ENCODE peak calls at places on chromosomes 4 and X, in four cellular contexts. K is substantia nigra, C is adrenal gland, B is tibial nerve. Y is an unnamed sample.

GRCh38 chrX:71619193-71619592 is 882 bp upstream of the CXCR3 start:
- DNase-seq in K (no peak), C (no peak), B (no peak), Y (no peak)

GRCh38 chrX:154417157-154417556 is 5.8 kb downstream of the TAFAZZIN start:
- DNase-seq in K (no peak), C (no peak), B (no peak), Y (no peak)

GRCh38 chr4:169774466-169775445 is 17.0 kb upstream of the HPF1 start:
- DNase-seq in K (no peak), C (no peak), B (no peak), Y (no peak)

GRCh38 chrX:153925739-153926593 is at the start of gene ARHGAP4:
- DNase-seq in K (no peak), C (no peak), B (no peak), Y (no peak)

GRCh38 chr4:6123976-6124375 is 76.4 kb downstream of the JAKMIP1 start:
- DNase-seq in K (no peak), C (no peak), B (no peak), Y (no peak)

GRCh38 chr4:186260504-186261448 is 5.2 kb upstream of the F11 start:
- DNase-seq in K (no peak), C (peak; percentile 19), B (no peak), Y (no peak)

GRCh38 chrX:10579018-10579752 is 41.2 kb downstream of the MID1 start:
- DNase-seq in K (no peak), C (no peak), B (no peak), Y (no peak)

GRCh38 chr4:3122081-3122563 is 47.6 kb downstream of the HTT start:
- DNase-seq in K (no peak), C (no peak), B (no peak), Y (no peak)

GRCh38 chr4:128387600-128388351 is 100.2 kb upstream of the PGRMC2 start:
- DNase-seq in K (no peak), C (no peak), B (no peak), Y (no peak)

GRCh38 chrX:138890491-138890890 is 179.0 kb upstream of the FGF13 start:
- DNase-seq in K (no peak), C (no peak), B (no peak), Y (no peak)

GRCh38 chr4:153234923-153235322 is 30.7 kb downstream of the TRIM2 start:
- DNase-seq in K (no peak), C (no peak), B (no peak), Y (no peak)

GRCh38 chr4:6259886-6260285 is 9.8 kb upstream of the WFS1 start:
- DNase-seq in K (no peak), C (no peak), B (no peak), Y (no peak)

GRCh38 chrX:850471-850916 is 219.9 kb downstream of the SHOX start:
- DNase-seq in K (no peak), C (no peak), B (no peak), Y (no peak)

GRCh38 chr4:84778041-84778440 is 188.4 kb downstream of the WDFY3 start:
- DNase-seq in K (no peak), C (no peak), B (no peak), Y (no peak)

GRCh38 chrX:119763175-119763574 is 4.8 kb downstream of the SOWAHD start:
- DNase-seq in K (no peak), C (no peak), B (no peak), Y (no peak)

GRCh38 chr4:3783691-3784306 is 17.6 kb downstream of the ADRA2C start:
- DNase-seq in K (no peak), C (no peak), B (no peak), Y (no peak)

GRCh38 chrX:3516051-3516541 is 169.6 kb upstream of the MXRA5 start:
- DNase-seq in K (no peak), C (no peak), B (no peak), Y (no peak)

GRCh38 chr4:11720292-11720691 is 291.6 kb upstream of the HS3ST1 start:
- DNase-seq in K (no peak), C (no peak), B (no peak), Y (no peak)

GRCh38 chr4:110477836-110478235 is 1.9 kb downstream of the ENPEP start:
- DNase-seq in K (no peak), C (no peak), B (no peak), Y (no peak)
- H3K27ac ChIP-seq in K (no peak overlapping the region), C (no peak overlapping the region), B (no peak overlapping the region), Y (no peak overlapping the region)

GRCh38 chr4:159593157-159593556 is 490.3 kb downstream of the RAPGEF2 start:
- DNase-seq in K (no peak), C (no peak), B (no peak), Y (no peak)
- H3K27ac ChIP-seq in K (no peak overlapping the region), C (no peak overlapping the region), B (no peak overlapping the region), Y (no peak overlapping the region)

DNA sequence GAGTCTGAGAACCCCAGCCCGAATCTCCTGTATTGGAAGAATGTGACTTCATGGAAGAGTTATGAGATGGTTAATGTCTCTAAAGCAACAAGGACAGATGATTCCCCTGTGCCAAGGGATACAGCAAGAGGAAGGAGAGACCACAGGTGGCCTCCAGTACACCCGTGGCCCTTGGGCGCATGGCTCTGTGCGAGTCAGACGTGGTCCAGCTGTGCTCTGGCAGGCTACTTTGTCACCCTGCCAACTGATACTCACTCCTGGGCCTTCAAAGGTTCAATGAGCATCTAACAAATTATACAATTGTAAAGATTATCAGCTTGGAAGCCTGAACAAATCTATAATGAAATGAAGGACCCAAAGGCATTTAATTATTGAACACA is 71.7 kb downstream of the NYX start:
- DNase-seq in K (no peak), C (no peak), B (no peak), Y (no peak)
- H3K27ac ChIP-seq in K (no peak overlapping the region), C (no peak overlapping the region), B (no peak overlapping the region), Y (no peak overlapping the region)

DNA sequence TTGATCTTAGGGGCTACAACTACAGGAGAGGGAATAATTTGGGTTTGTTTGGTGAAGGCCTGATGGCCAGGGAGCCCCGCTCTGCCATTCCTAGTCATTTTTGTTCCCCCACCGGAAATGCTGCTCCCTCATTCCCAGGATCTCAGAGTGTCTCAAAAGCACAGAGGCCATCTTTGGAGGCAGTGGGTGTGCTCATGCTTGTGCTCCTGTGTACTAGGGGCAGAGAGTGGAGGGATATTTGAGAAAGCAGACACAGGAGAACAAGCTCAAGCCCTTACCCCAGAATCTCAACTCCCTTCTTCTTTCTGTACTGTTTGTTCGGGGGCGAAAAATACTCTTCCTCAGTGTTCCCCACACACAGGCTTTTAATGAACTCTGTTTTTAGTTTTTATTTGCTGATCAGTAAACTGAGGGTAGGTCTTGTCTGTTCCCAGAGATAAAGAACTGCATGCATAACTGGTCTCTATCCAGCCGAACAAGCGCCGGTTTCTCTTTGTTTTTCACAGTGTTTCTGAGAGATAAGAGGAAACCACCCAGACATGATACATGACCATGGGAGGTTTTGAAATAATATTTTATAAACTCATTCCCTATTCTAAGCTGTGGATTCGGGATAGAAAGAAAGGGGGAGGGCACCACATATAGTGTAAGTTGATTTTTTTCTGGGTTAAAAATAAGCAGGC is 32.9 kb upstream of the XK start:
- DNase-seq in K (no peak), C (no peak), B (no peak), Y (no peak)
- H3K27ac ChIP-seq in K (no peak overlapping the region), C (no peak overlapping the region), B (no peak overlapping the region), Y (no peak overlapping the region)

DNA sequence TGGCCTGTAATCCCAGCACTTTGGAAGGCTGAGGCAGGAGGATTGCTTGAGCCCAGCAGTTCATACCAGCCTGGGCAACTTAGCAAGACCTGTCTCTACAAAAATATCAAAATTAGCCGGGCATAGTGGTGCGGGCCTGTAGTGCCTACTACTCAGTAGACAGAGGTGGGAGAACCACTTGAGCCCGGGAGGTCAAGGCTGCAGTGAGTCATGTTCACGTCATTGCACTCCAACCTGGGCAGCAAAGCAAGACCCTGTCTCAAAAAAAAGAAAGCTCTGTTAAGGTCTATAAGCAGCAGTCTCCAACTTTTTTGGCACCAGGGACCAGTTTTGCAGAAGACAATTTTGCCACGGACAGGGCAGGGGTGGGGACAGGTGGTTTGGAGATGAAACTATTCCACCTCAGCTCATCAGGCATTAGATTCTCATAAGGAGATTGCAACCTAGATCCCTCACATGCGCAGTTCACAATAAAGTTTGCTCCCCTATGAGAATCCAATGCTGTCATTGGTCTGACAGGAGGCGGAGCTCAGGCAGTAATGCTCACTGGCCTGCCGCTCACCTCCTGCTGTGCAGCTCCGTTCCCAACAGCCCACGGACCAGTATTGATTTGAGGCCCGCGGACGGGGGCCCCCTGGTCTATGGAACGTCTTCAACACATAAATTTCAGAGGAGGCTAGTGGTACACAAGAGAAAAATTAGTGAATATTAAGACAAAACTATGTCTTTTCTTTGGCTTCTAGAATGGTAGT is 67.9 kb downstream of the KLHL8 start:
- DNase-seq in K (no peak), C (no peak), B (no peak), Y (no peak)
- H3K27ac ChIP-seq in K (no peak overlapping the region), C (no peak overlapping the region), B (no peak overlapping the region), Y (no peak overlapping the region)

DNA sequence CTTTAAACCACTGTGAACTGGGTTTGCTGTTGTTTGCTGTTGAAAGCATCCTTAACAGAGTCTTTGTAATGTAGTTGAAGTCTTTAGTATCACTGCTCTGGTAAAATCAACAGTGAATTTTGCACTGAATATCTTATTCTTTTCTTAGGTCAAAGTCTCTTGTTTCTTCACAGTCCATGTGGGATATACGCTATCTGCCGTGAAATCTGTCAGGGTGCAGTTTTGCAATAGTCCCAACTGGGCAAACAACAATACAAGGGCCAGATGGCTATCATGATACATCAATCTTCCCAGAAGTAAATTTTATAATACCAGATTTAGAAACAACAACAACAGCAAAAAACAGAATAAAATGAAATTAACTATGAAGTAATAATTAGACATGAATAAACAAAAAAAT is 123.5 kb downstream of the PPARGC1A start:
- DNase-seq in K (no peak), C (no peak), B (no peak), Y (no peak)
- H3K27ac ChIP-seq in K (no peak overlapping the region), C (no peak overlapping the region), B (no peak overlapping the region), Y (no peak overlapping the region)

DNA sequence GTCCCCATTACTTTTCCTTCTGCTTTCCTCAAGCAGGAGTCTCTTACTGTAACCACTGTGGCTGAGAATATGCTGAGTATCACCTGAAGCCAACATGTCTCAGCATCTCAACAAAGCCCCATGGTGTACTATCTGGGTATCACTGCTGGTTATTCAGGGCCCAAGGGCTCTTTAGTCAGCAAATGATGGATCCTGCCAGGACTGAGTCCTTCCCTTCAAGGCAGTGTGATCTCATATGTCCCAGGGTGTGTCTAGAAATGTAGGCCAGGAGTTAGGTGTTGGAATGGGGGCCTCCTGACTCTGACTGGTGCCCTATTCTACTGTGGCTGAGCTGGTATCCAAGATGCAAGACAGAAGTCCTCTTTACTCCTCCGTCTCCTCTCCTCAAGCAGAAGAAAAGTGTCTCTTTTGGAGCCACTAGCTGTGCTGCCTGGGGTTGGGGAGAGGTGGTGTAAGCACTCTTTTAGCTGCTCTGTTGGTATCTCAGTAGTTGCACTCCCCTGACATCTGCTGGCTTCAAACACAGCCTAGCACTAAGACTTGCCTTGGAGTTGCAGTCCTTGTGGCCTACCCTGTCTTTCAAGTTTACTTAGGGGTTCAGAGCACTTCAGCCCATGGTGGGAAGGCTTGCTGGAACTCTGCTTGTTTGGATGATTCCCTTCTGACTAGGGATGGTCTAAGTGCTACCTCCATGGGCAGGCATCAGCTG is 28.6 kb downstream of the OCIAD2 start:
- DNase-seq in K (peak; percentile 1), C (no peak), B (no peak), Y (no peak)
- H3K27ac ChIP-seq in K (no peak overlapping the region), C (no peak overlapping the region), B (no peak overlapping the region), Y (no peak overlapping the region)

GRCh38 chr4:45033676-45034410 is 307.5 kb upstream of the GNPDA2 start:
- DNase-seq in K (no peak), C (no peak), B (no peak), Y (no peak)

DNA sequence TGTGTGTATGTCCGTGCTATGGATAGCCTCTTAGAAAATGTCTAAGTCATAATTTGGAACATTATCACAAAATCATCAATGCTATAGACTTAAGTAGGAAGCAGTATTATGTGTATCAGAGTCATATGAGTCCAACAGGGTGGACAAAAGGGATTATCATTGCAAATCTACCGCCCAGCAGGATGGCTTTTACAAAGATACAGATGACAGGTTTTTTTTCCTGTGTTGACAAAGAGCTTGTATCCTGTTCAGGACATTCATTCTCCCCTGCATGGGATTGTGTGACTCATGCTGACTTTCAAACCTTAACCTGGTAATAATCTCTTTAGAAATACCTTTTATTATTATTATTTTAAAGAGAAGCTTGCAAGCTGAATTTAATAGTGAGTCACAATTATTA is 310.3 kb upstream of the GNPDA2 start:
- DNase-seq in K (no peak), C (no peak), B (no peak), Y (no peak)
- H3K27ac ChIP-seq in K (no peak overlapping the region), C (no peak overlapping the region), B (no peak overlapping the region), Y (no peak overlapping the region)

Y was measured in ascending aorta.